ENCODE peak calls at places on chromosomes 3 and 15, in five cellular contexts. F, V, J, Q and A are unnamed samples.
A peak's percentile ranks its signal among the peaks of the same experiment; 100 is the strongest.

GRCh38 chr3:171256445-171257250 is 203.6 kb downstream of the TNIK start:
- DNase-seq in J (no peak), F (no peak), Q (no peak), V (no peak), A (no peak)

GRCh38 chr3:58068126-58068809 is 60.0 kb downstream of the FLNB start:
- DNase-seq in V (peak; percentile 27), J (no peak), F (no peak), Q (peak; percentile 57), A (no peak)

GRCh38 chr3:185342458-185343169 is 20.3 kb upstream of the MAP3K13 start:
- DNase-seq in V (peak; percentile 27), Q (no peak), J (no peak), F (no peak), A (no peak)

GRCh38 chr3:182364723-182365650 is 428.3 kb upstream of the ATP11B start:
- DNase-seq in V (peak; percentile 72), J (no peak), F (peak; percentile 46), Q (no peak), A (peak; percentile 94)

GRCh38 chr3:75610773-75611172 is 53.4 kb upstream of the FRG2C start:
- DNase-seq in F (no peak), J (no peak), V (no peak), Q (no peak), A (no peak)

GRCh38 chr15:32966512-32966911 is 228.0 kb downstream of the FMN1 start:
- DNase-seq in F (no peak), Q (no peak), J (no peak), V (no peak), A (no peak)

GRCh38 chr3:46675843-46676567 is 17.5 kb downstream of the ALS2CL start:
- DNase-seq in J (no peak), V (no peak), F (no peak), Q (no peak), A (no peak)

GRCh38 chr3:117603097-117603496 is 893.5 kb downstream of the TUSC7 start:
- DNase-seq in Q (no peak), J (no peak), F (no peak), V (no peak), A (no peak)

GRCh38 chr3:90015688-90016356 is 908.4 kb downstream of the EPHA3 start:
- DNase-seq in V (no peak), F (no peak), Q (no peak), J (no peak), A (no peak)

GRCh38 chr3:152352559-152352958 is 83.8 kb downstream of the MBNL1 start:
- DNase-seq in V (no peak), Q (no peak), J (no peak), F (no peak), A (no peak)

GRCh38 chr15:90892023-90892422 is 7.7 kb downstream of the FES start:
- DNase-seq in V (no peak), Q (no peak), J (no peak), F (no peak), A (no peak)

GRCh38 chr3:149221783-149222517 is at the start of gene CP:
- DNase-seq in F (no peak), V (no peak), Q (peak; percentile 94), J (no peak), A (no peak)

GRCh38 chr3:106438916-106439315 is 570.1 kb upstream of the CBLB start:
- DNase-seq in F (no peak), Q (no peak), J (no peak), V (no peak), A (no peak)

GRCh38 chr3:188760408-188760807 is 411.4 kb upstream of the TPRG1 start:
- DNase-seq in Q (no peak), V (no peak), F (no peak), J (no peak), A (no peak)

GRCh38 chr3:161413127-161413854 is 42.0 kb upstream of the SPTSSB start:
- DNase-seq in V (no peak), Q (no peak), F (no peak), J (no peak), A (no peak)

GRCh38 chr3:61627768-61628185 is 66.4 kb downstream of the PTPRG start:
- DNase-seq in F (no peak), Q (peak; percentile 95), V (no peak), J (no peak), A (no peak)

GRCh38 chr15:71116942-71117341 is 1.7 kb downstream of the THSD4 start:
- DNase-seq in J (no peak), V (no peak), F (no peak), Q (no peak), A (no peak)

GRCh38 chr15:23686466-23687142 is 501 bp downstream of the NDN start:
- DNase-seq in Q (no peak), J (peak; percentile 44), V (no peak), F (no peak), A (no peak)

GRCh38 chr15:55282284-55282833 is 7.3 kb downstream of the RAB27A start:
- DNase-seq in J (no peak), F (peak; percentile 46), V (peak; percentile 55), Q (no peak), A (no peak)

GRCh38 chr15:94416829-94417228 is 185.5 kb downstream of the MCTP2 start:
- DNase-seq in F (no peak), J (no peak), V (no peak), Q (no peak), A (no peak)

GRCh38 chr3:186496016-186496415 is 48.2 kb downstream of the CRYGS start:
- DNase-seq in Q (no peak), J (peak; percentile 28), V (no peak), F (no peak), A (no peak)

GRCh38 chr3:14680716-14681115 is 5.8 kb downstream of the C3orf20 start:
- DNase-seq in F (no peak), Q (peak; percentile 64), V (no peak), J (no peak), A (no peak)

GRCh38 chr3:115239717-115240116 is 92.6 kb upstream of the ZBTB20 start:
- DNase-seq in Q (peak; percentile 9), F (peak; percentile 54), V (peak; percentile 59), J (no peak), A (peak; percentile 90)

GRCh38 chr3:78390221-78390620 is 1350.3 kb downstream of the ROBO2 start:
- DNase-seq in J (no peak), V (no peak), Q (no peak), F (no peak), A (no peak)

GRCh38 chr15:99631256-99631655 is 65.5 kb downstream of the MEF2A start:
- DNase-seq in J (no peak), V (no peak), Q (no peak), F (no peak), A (no peak)

GRCh38 chr3:93843981-93844380 is 129.7 kb downstream of the PROS1 start:
- DNase-seq in J (no peak), F (no peak), Q (no peak), V (no peak), A (peak; percentile 16)

GRCh38 chr15:55552926-55553325 is 35.2 kb downstream of the PYGO1 start:
- DNase-seq in J (no peak), Q (peak; percentile 15), F (no peak), V (no peak), A (no peak)

GRCh38 chr15:101276501-101277037 is 716 bp downstream of the SELENOS start:
- DNase-seq in V (no peak), F (peak; percentile 65), Q (no peak), J (no peak), A (no peak)

GRCh38 chr15:101273534-101273933 is 3.8 kb downstream of the SELENOS start:
- DNase-seq in Q (no peak), J (no peak), V (no peak), F (no peak), A (no peak)

GRCh38 chr15:101277038-101277822 is at the start of gene SELENOS:
- DNase-seq in V (peak; percentile 92), Q (peak; percentile 77), J (peak; percentile 94), F (peak; percentile 97), A (peak; percentile 65)

GRCh38 chr15:101272584-101272983 is 4.7 kb downstream of the SELENOS start:
- DNase-seq in V (no peak), Q (no peak), J (no peak), F (peak; percentile 79), A (no peak)

GRCh38 chr15:101275018-101275417 is 2.3 kb downstream of the SELENOS start:
- DNase-seq in J (no peak), Q (no peak), F (no peak), V (no peak), A (no peak)
- TF ChIP-seq POLR2AphosphoS5 in J (no peak), Q (no peak), F (no peak), V (no peak), A (no peak)

DNA sequence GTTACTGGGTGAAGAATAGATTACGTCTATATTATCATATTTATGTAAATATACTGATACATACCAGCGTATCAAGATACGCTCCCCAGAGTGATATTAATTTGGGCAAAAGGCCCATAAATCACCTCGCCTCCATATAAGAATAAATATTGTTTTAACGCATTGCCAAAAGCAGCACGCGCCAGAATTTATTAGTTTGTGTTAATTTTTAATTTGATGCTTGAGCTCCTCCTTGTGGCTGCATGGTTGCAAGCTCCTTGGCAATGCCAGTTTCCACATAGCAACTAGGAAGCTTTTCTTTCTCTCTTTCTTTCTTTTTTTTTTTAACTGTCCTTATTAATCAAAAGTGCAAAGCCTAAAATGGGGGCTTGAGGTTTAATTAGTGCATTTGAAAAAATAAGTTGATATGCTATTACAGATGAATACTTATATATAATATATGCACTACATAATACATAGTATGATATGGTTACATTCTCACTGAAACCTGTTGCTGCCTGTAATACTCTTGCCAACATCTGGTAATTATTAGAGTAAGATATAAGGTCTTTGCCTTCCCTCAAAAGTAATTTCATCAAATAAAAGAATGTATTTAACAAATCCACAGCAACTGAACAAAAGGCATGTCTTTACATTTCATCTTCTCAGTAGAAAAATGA is 242.7 kb upstream of the UBE2E2 start:
- DNase-seq in F (peak; percentile 34), Q (peak; percentile 12), J (no peak), V (no peak), A (peak; percentile 16)
- TF ChIP-seq JUND in F (no peak), Q (no peak), J (no peak), V (no peak), A (no peak)

DNA sequence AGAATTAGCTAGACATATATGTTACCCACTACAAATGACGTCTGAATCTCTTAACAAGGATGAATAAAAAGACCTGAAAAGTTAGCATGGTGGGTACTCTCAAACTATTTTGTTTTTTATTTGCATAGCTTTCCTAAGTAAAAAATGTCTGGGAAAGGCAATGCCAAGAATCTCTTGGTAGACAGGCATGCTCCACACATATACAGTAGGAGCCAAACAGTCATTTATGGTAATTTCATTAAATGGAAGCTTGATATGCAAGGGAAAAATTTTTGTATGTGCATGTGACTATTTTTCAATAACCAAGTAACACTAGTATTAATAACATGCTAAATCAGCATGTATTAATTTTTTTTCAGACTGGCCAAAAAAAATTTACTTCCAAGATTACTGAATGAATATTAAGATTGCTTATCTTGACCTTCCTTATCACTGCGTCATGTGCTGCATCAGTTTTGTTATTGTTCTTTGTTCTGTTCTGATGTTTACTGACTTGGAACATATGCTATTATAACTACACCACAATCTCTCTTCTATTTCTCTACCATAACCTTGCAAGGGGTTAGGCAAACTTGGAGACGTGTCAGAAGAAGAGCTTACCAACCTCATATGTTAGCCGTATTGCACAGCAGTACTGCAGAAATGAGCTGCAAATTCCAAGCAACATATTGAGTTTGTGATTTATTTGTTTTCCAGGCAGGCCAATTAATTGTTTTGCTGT is 255.3 kb downstream of the RBMS3 start:
- DNase-seq in Q (no peak), V (no peak), J (no peak), F (no peak), A (no peak)
- TF ChIP-seq POLR2AphosphoS5 in Q (no peak), V (no peak), J (no peak), F (no peak), A (no peak)

DNA sequence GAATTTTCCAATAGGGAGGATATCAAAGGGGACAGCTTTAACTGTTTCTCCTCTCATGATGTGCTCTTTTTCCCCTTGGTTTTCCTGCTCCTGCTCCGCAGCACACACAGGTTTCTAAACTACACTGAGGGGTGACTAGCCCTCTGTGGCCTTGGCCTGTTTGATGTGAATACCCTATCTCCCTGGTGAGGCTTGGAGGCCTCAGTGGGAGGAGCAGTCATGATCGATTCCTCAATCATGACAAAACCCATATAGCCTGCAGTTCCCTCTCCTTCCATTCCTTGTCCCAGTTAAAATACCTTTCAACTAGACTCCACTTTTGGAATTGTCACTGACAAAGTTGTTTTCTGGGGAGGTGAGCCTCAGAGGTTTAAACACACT is 24.0 kb upstream of the USP3 start:
- DNase-seq in F (no peak), J (no peak), V (no peak), Q (peak; percentile 71), A (no peak)
- TF ChIP-seq JUND in F (no peak), J (no peak), V (no peak), Q (peak; percentile 22), A (no peak)